ENCODE peak calls at places on chromosomes 12 and 14, in seven cellular contexts. W, A, U, Z, X, N and M are unnamed samples.

GRCh38 chr14:94123868-94124267 is 5.5 kb downstream of the IFI27L2 start:
- DNase-seq in W (no peak), A (no peak), U (no peak), Z (no peak), X (peak; percentile 2), N (no peak), M (no peak)

GRCh38 chr14:39491134-39491541 is 58.9 kb upstream of the FBXO33 start:
- DNase-seq in W (no peak), A (peak; percentile 53), U (no peak), Z (no peak), X (no peak), N (no peak), M (no peak)

GRCh38 chr12:132648616-132649225 is 30.1 kb downstream of the P2RX2 start:
- DNase-seq in W (no peak), A (no peak), U (no peak), Z (no peak), X (no peak), N (no peak), M (no peak)

GRCh38 chr14:53016491-53016890 is 65.6 kb upstream of the FERMT2 start:
- DNase-seq in W (no peak), A (peak; percentile 53), U (no peak), Z (no peak), X (no peak), N (no peak), M (no peak)

GRCh38 chr14:92656306-92656705 is 92.1 kb downstream of the LGMN start:
- DNase-seq in W (no peak), A (no peak), U (no peak), Z (no peak), X (no peak), N (no peak), M (no peak)

GRCh38 chr12:52805000-52805399 is 8.9 kb downstream of the KRT4 start:
- DNase-seq in W (no peak), A (no peak), U (no peak), Z (no peak), X (no peak), N (no peak), M (no peak)

GRCh38 chr14:64541261-64541970 is 875 bp downstream of the HSPA2 start:
- DNase-seq in W (no peak), A (peak; percentile 21), U (peak; percentile 10), Z (peak; percentile 86), X (no peak), N (no peak), M (no peak)

GRCh38 chr12:25276199-25276937 is 25.6 kb upstream of the KRAS start:
- DNase-seq in W (no peak), A (peak; percentile 93), U (peak; percentile 68), Z (no peak), X (peak; percentile 68), N (no peak), M (no peak)

GRCh38 chr14:54606178-54606577 is 39.2 kb downstream of the SAMD4A start:
- DNase-seq in W (no peak), A (no peak), U (no peak), Z (no peak), X (no peak), N (no peak), M (no peak)

GRCh38 chr14:68824517-68825347 is 31.9 kb upstream of the ZFP36L1 start:
- DNase-seq in W (peak; percentile 64), A (peak; percentile 79), U (peak; percentile 90), Z (peak; percentile 93), X (peak; percentile 91), N (peak; percentile 58), M (peak; percentile 87)

GRCh38 chr12:14884458-14884878 is 1.2 kb downstream of the MGP start:
- DNase-seq in W (no peak), A (peak; percentile 92), U (peak; percentile 74), Z (peak; percentile 88), X (peak; percentile 84), N (peak; percentile 18), M (no peak)

GRCh38 chr12:22626429-22626828 is 1.5 kb downstream of the ETNK1 start:
- DNase-seq in W (no peak), A (peak; percentile 51), U (no peak), Z (no peak), X (no peak), N (peak; percentile 46), M (no peak)

GRCh38 chr12:19129486-19130223 is at the start of gene PLEKHA5:
- DNase-seq in W (peak; percentile 84), A (peak; percentile 81), U (peak; percentile 80), Z (peak; percentile 90), X (peak; percentile 79), N (peak; percentile 29), M (peak; percentile 79)

GRCh38 chr12:59929091-59929490 is 333.3 kb downstream of the SLC16A7 start:
- DNase-seq in W (no peak), A (peak; percentile 10), U (no peak), Z (no peak), X (peak; percentile 25), N (no peak), M (no peak)

GRCh38 chr12:2142068-2142467 is 89.3 kb downstream of the CACNA1C start:
- DNase-seq in W (no peak), A (no peak), U (no peak), Z (no peak), X (no peak), N (no peak), M (no peak)

GRCh38 chr14:91693342-91693741 is 38.5 kb downstream of the CATSPERB start:
- DNase-seq in W (no peak), A (no peak), U (no peak), Z (no peak), X (no peak), N (no peak), M (no peak)

GRCh38 chr12:30996255-30996654 is 69.7 kb downstream of the TSPAN11 start:
- DNase-seq in W (no peak), A (peak; percentile 82), U (no peak), Z (no peak), X (no peak), N (no peak), M (no peak)

GRCh38 chr12:69648476-69648875 is 37.8 kb upstream of the LRRC10 start:
- DNase-seq in W (no peak), A (peak; percentile 85), U (no peak), Z (no peak), X (no peak), N (no peak), M (no peak)

GRCh38 chr14:61710853-61711817 is 15.8 kb downstream of the HIF1A start:
- DNase-seq in W (no peak), A (peak; percentile 37), U (no peak), Z (no peak), X (no peak), N (no peak), M (no peak)

GRCh38 chr12:47349770-47350408 is 270.1 kb upstream of the AMIGO2 start:
- DNase-seq in W (no peak), A (peak; percentile 10), U (no peak), Z (no peak), X (no peak), N (no peak), M (no peak)

DNA sequence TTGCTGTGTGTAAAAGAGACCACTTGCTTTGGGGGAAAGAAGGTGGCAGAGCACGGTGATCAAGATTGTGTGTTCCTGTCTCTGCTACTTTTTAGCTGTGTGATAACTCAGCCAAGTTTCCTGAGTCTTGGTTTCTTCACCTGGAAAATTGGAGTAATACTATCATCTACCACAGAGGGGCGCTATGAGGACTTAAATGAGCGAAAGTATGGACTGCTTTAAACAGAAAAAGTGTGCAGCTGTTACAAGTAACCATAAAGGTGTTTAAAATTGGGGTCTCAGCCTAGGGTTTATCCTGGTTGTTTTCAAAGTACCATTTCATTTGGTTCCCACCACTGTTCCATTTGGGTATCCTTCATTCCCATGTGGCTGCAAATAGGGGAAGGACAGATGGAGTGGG is 65.9 kb upstream of the WSCD2 start:
- DNase-seq in W (no peak), A (peak; percentile 46), U (no peak), Z (no peak), X (no peak), N (no peak), M (no peak)
- TF ChIP-seq CTCF in W (peak; percentile 49), A (peak; percentile 40), U (peak; percentile 69), Z (peak; percentile 15), X (no peak), N (peak; percentile 24), M (peak; percentile 49)

DNA sequence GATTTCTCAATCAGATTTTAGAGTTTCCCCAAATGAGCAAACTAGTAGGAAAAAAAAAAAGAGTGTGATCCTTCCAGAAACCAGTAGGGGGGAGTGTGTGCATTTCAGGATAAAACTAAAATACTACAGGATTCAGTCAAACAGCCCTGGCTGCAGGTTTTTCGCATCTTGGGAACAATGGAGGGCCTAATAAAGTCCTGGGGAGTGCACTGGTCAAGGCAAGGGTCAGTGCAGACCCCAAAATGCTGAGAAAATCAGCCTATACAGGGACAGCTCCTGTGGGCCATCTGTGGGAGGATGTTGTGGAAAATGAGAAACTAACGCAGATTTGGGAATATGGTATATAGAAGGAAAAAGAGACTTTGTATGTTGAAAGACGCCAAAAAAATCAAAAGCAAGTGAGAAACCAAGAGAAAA is 22.2 kb upstream of the ABCD4 start:
- DNase-seq in W (no peak), A (peak; percentile 71), U (no peak), Z (no peak), X (no peak), N (peak; percentile 52), M (no peak)
- TF ChIP-seq CTCF in W (peak; percentile 71), A (peak; percentile 74), U (peak; percentile 72), Z (peak; percentile 34), X (peak; percentile 51), N (peak; percentile 47), M (peak; percentile 68)

DNA sequence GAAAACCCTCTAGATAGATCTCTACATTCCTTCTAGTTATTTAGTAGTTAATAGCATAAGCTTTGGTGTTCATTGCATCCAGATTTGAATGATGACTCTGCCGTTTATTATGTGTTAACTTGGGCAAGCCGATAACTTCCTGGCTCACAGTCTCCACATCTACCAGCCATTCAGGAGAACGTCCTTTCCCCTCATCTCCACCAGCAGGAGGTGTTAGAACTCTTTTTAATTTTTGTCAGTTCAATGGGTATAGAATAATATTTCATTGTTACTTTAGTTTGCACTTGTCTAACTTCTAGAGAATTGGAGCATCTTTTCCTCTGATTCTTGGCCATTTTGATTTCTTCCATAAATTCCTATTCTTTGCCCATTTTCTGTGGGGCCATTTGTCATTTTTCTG is 30.0 kb upstream of the WSCD2 start:
- DNase-seq in W (no peak), A (peak; percentile 19), U (no peak), Z (no peak), X (no peak), N (no peak), M (no peak)
- TF ChIP-seq CTCF in W (no peak), A (peak; percentile 44), U (peak; percentile 56), Z (no peak), X (peak; percentile 23), N (no peak), M (no peak)

GRCh38 chr14:100653409-100653808 is 66.2 kb upstream of the BEGAIN start:
- DNase-seq in W (no peak), A (no peak), U (no peak), Z (no peak), X (no peak), N (peak; percentile 49), M (peak; percentile 48)
- TF ChIP-seq CTCF in W (peak; percentile 54), A (peak; percentile 72), U (peak; percentile 59), Z (peak; percentile 21), X (peak; percentile 23), N (peak; percentile 38), M (peak; percentile 61)